ENCODE peak calls at places on chromosomes 5 and 9, in eight cellular contexts. One of them, this sample, is unnamed.
A peak's percentile ranks its signal among the peaks of the same experiment; 100 is the strongest.

GRCh38 chr9:37575921-37576721 is at the start of gene FBXO10:
- DNase-seq in stomach: peak; percentile 67
- DNase-seq in IMR-90: peak; percentile 77
- DNase-seq in dorsolateral prefrontal cortex: peak; percentile 85
- DNase-seq in neural progenitor cell: peak; percentile 92
- DNase-seq in brain microvascular endothelial cell: peak; percentile 47
- DNase-seq in colonic mucosa: peak; percentile 70
- DNase-seq in GM12878: no peak
- DNase-seq in this sample: peak; percentile 73

GRCh38 chr5:9864791-9865190 is 234.6 kb upstream of the TAS2R1 start:
- DNase-seq in stomach: no peak
- DNase-seq in IMR-90: no peak
- DNase-seq in dorsolateral prefrontal cortex: no peak
- DNase-seq in neural progenitor cell: no peak
- DNase-seq in brain microvascular endothelial cell: no peak
- DNase-seq in colonic mucosa: no peak
- DNase-seq in GM12878: no peak
- DNase-seq in this sample: no peak

GRCh38 chr9:98874721-98875255 is 67.3 kb downstream of the GALNT12 start:
- DNase-seq in stomach: no peak
- DNase-seq in IMR-90: no peak
- DNase-seq in dorsolateral prefrontal cortex: no peak
- DNase-seq in neural progenitor cell: no peak
- DNase-seq in brain microvascular endothelial cell: no peak
- DNase-seq in colonic mucosa: no peak
- DNase-seq in GM12878: no peak
- DNase-seq in this sample: no peak

GRCh38 chr5:143403357-143403606 is 204 bp downstream of the NR3C1 start:
- DNase-seq in stomach: no peak
- DNase-seq in IMR-90: no peak
- DNase-seq in dorsolateral prefrontal cortex: no peak
- DNase-seq in neural progenitor cell: no peak
- DNase-seq in brain microvascular endothelial cell: no peak
- DNase-seq in colonic mucosa: no peak
- DNase-seq in GM12878: no peak
- DNase-seq in this sample: no peak

GRCh38 chr5:149757956-149758355 is 27.8 kb downstream of the PPARGC1B start:
- DNase-seq in stomach: no peak
- DNase-seq in IMR-90: no peak
- DNase-seq in dorsolateral prefrontal cortex: no peak
- DNase-seq in neural progenitor cell: no peak
- DNase-seq in brain microvascular endothelial cell: no peak
- DNase-seq in colonic mucosa: no peak
- DNase-seq in GM12878: no peak
- DNase-seq in this sample: no peak

GRCh38 chr5:170508036-170508435 is 4.2 kb downstream of the KCNIP1 start:
- DNase-seq in stomach: no peak
- DNase-seq in IMR-90: no peak
- DNase-seq in dorsolateral prefrontal cortex: no peak
- DNase-seq in neural progenitor cell: no peak
- DNase-seq in brain microvascular endothelial cell: no peak
- DNase-seq in colonic mucosa: no peak
- DNase-seq in GM12878: no peak
- DNase-seq in this sample: no peak

GRCh38 chr5:52374286-52374685 is 413.4 kb upstream of the ITGA1 start:
- DNase-seq in stomach: no peak
- DNase-seq in IMR-90: no peak
- DNase-seq in dorsolateral prefrontal cortex: no peak
- DNase-seq in neural progenitor cell: no peak
- DNase-seq in brain microvascular endothelial cell: no peak
- DNase-seq in colonic mucosa: no peak
- DNase-seq in GM12878: no peak
- DNase-seq in this sample: no peak

GRCh38 chr9:96020822-96021615 is 145.5 kb downstream of the ERCC6L2 start:
- DNase-seq in stomach: no peak
- DNase-seq in IMR-90: no peak
- DNase-seq in dorsolateral prefrontal cortex: peak; percentile 60
- DNase-seq in neural progenitor cell: peak; percentile 64
- DNase-seq in brain microvascular endothelial cell: peak; percentile 8
- DNase-seq in colonic mucosa: peak; percentile 36
- DNase-seq in GM12878: no peak
- DNase-seq in this sample: no peak

GRCh38 chr5:143372187-143372829 is 31.2 kb downstream of the NR3C1 start:
- DNase-seq in stomach: no peak
- DNase-seq in IMR-90: peak; percentile 42
- DNase-seq in dorsolateral prefrontal cortex: no peak
- DNase-seq in neural progenitor cell: no peak
- DNase-seq in brain microvascular endothelial cell: no peak
- DNase-seq in colonic mucosa: no peak
- DNase-seq in GM12878: no peak
- DNase-seq in this sample: no peak

GRCh38 chr5:35046754-35047153 is 995 bp downstream of the AGXT2 start:
- DNase-seq in stomach: no peak
- DNase-seq in IMR-90: peak; percentile 99
- DNase-seq in dorsolateral prefrontal cortex: no peak
- DNase-seq in neural progenitor cell: no peak
- DNase-seq in brain microvascular endothelial cell: peak; percentile 99
- DNase-seq in colonic mucosa: no peak
- DNase-seq in GM12878: no peak
- DNase-seq in this sample: no peak

DNA sequence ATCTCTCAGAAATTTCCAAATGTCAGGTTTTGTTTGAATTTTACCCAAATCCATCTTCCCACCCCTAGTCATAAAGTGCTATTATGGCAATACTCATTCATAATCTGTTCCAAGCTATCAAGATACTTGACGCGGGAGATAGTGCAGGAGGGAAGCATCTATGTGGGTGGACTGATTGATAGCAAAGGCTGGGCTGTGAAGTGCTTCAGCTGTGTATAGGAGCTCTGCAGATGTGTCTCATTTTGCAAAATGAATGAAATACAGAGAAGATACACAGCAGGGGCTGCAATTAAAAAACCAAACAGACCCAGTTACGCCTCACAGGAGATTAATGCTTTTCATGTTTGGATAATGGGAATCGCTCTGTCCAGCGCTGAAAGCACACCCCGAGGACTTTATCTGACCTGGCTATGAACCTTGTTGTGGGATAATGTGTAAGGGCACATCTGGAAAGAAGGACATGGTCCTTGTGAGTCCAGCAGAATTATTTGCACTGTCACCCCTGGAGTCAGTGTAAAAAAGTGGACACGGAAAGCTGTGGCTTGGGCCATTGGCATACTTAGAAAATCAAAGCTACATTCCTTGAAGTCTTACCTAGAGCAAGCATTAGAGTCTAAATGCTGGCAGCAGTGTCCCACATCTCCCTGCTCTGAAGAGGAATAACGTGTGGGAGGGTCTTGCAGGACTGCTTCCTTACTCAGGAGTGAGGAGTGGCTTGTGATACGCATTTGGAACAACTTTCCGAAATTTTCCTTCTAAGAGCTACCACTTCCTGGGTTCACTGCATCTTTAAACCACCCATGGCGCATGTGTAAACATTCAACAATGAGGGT is 2.5 kb downstream of the SH3RF2 start:
- DNase-seq in stomach: no peak
- DNase-seq in IMR-90: no peak
- DNase-seq in dorsolateral prefrontal cortex: no peak
- DNase-seq in neural progenitor cell: no peak
- DNase-seq in brain microvascular endothelial cell: no peak
- DNase-seq in colonic mucosa: peak; percentile 64
- DNase-seq in GM12878: no peak
- DNase-seq in this sample: no peak
- H3K4me3 ChIP-seq in stomach: peak overlapping the region; percentile 52
- H3K4me3 ChIP-seq in IMR-90: no peak overlapping the region
- H3K4me3 ChIP-seq in dorsolateral prefrontal cortex: no peak overlapping the region
- H3K4me3 ChIP-seq in neural progenitor cell: no peak overlapping the region
- H3K4me3 ChIP-seq in brain microvascular endothelial cell: no peak overlapping the region
- H3K4me3 ChIP-seq in colonic mucosa: peak overlapping the region; percentile 45
- H3K4me3 ChIP-seq in GM12878: no peak overlapping the region
- H3K4me3 ChIP-seq in this sample: no peak overlapping the region

GRCh38 chr9:16730162-16730561 is 140.3 kb downstream of the BNC2 start:
- DNase-seq in stomach: no peak
- DNase-seq in IMR-90: no peak
- DNase-seq in dorsolateral prefrontal cortex: no peak
- DNase-seq in neural progenitor cell: no peak
- DNase-seq in brain microvascular endothelial cell: no peak
- DNase-seq in colonic mucosa: no peak
- DNase-seq in GM12878: no peak
- DNase-seq in this sample: no peak

GRCh38 chr9:16726718-16727451 is 143.6 kb downstream of the BNC2 start:
- DNase-seq in stomach: peak; percentile 62
- DNase-seq in IMR-90: peak; percentile 83
- DNase-seq in dorsolateral prefrontal cortex: peak; percentile 64
- DNase-seq in neural progenitor cell: peak; percentile 91
- DNase-seq in brain microvascular endothelial cell: peak; percentile 83
- DNase-seq in colonic mucosa: peak; percentile 50
- DNase-seq in GM12878: no peak
- DNase-seq in this sample: no peak

GRCh38 chr9:16727452-16728127 is 142.9 kb downstream of the BNC2 start:
- DNase-seq in stomach: no peak
- DNase-seq in IMR-90: peak; percentile 39
- DNase-seq in dorsolateral prefrontal cortex: no peak
- DNase-seq in neural progenitor cell: no peak
- DNase-seq in brain microvascular endothelial cell: no peak
- DNase-seq in colonic mucosa: no peak
- DNase-seq in GM12878: no peak
- DNase-seq in this sample: no peak

GRCh38 chr9:16729656-16730055 is 140.8 kb downstream of the BNC2 start:
- DNase-seq in stomach: no peak
- DNase-seq in IMR-90: peak; percentile 19
- DNase-seq in dorsolateral prefrontal cortex: no peak
- DNase-seq in neural progenitor cell: peak; percentile 27
- DNase-seq in brain microvascular endothelial cell: no peak
- DNase-seq in colonic mucosa: no peak
- DNase-seq in GM12878: no peak
- DNase-seq in this sample: no peak

DNA sequence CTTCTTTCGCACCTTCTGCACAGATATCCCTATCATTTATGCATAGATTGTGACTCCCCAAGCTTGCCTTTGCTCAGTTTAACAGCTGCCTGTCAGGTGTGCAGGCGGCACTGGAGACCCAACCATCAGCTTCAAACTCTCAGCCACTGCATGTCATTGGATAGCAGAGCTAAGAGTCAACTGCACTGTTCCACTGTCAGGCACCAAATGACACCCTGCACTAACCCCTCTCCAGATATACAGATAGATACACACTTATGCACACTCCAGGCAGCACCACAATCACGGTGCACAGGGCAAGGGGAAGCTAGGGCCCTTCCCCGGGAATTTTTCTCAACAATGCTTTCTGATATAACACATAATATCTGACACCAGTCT is 142.4 kb downstream of the BNC2 start:
- DNase-seq in stomach: no peak
- DNase-seq in IMR-90: peak; percentile 27
- DNase-seq in dorsolateral prefrontal cortex: no peak
- DNase-seq in neural progenitor cell: no peak
- DNase-seq in brain microvascular endothelial cell: no peak
- DNase-seq in colonic mucosa: no peak
- DNase-seq in GM12878: no peak
- DNase-seq in this sample: no peak
- H3K27ac ChIP-seq in stomach: no peak overlapping the region
- H3K27ac ChIP-seq in IMR-90: peak overlapping the region; percentile 92
- H3K27ac ChIP-seq in dorsolateral prefrontal cortex: no peak overlapping the region
- H3K27ac ChIP-seq in neural progenitor cell: no peak overlapping the region
- H3K27ac ChIP-seq in brain microvascular endothelial cell: peak overlapping the region; percentile 94
- H3K27ac ChIP-seq in colonic mucosa: no peak overlapping the region
- H3K27ac ChIP-seq in GM12878: no peak overlapping the region
- H3K27ac ChIP-seq in this sample: no peak overlapping the region

GRCh38 chr5:17079562-17079961 is 137.9 kb upstream of the BASP1 start:
- DNase-seq in stomach: no peak
- DNase-seq in IMR-90: no peak
- DNase-seq in dorsolateral prefrontal cortex: no peak
- DNase-seq in neural progenitor cell: no peak
- DNase-seq in brain microvascular endothelial cell: no peak
- DNase-seq in colonic mucosa: no peak
- DNase-seq in GM12878: no peak
- DNase-seq in this sample: no peak
- H3K4me3 ChIP-seq in stomach: no peak overlapping the region
- H3K4me3 ChIP-seq in IMR-90: no peak overlapping the region
- H3K4me3 ChIP-seq in dorsolateral prefrontal cortex: no peak overlapping the region
- H3K4me3 ChIP-seq in neural progenitor cell: no peak overlapping the region
- H3K4me3 ChIP-seq in brain microvascular endothelial cell: no peak overlapping the region
- H3K4me3 ChIP-seq in colonic mucosa: no peak overlapping the region
- H3K4me3 ChIP-seq in GM12878: no peak overlapping the region
- H3K4me3 ChIP-seq in this sample: no peak overlapping the region

DNA sequence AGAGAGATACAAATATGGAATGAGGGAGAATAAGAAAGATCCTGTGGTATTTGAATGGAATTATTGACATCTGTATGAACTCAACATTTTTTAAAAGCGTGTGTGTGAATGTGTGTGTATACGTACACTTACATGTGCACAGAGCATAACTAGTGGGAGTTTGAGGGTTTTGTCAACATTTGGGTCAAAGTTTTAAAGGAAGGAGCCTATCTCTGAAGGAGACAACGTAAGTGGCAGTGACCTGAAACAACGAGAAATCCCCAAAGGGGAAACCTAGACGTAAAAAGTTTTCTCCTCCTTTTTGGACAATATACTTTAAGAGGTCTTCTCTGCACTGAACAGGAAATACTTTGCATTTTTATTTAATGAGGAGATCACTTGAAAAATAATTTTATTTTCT is 40.2 kb upstream of the DTWD2 start:
- DNase-seq in stomach: no peak
- DNase-seq in IMR-90: no peak
- DNase-seq in dorsolateral prefrontal cortex: no peak
- DNase-seq in neural progenitor cell: no peak
- DNase-seq in brain microvascular endothelial cell: peak; percentile 11
- DNase-seq in colonic mucosa: no peak
- DNase-seq in GM12878: no peak
- DNase-seq in this sample: peak; percentile 39
- H3K27ac ChIP-seq in stomach: no peak overlapping the region
- H3K27ac ChIP-seq in IMR-90: no peak overlapping the region
- H3K27ac ChIP-seq in dorsolateral prefrontal cortex: no peak overlapping the region
- H3K27ac ChIP-seq in neural progenitor cell: no peak overlapping the region
- H3K27ac ChIP-seq in brain microvascular endothelial cell: no peak overlapping the region
- H3K27ac ChIP-seq in colonic mucosa: no peak overlapping the region
- H3K27ac ChIP-seq in GM12878: no peak overlapping the region
- H3K27ac ChIP-seq in this sample: peak overlapping the region; percentile 29

GRCh38 chr5:59592101-59592500 is 301.4 kb downstream of the PDE4D start:
- DNase-seq in stomach: no peak
- DNase-seq in IMR-90: peak; percentile 25
- DNase-seq in dorsolateral prefrontal cortex: no peak
- DNase-seq in neural progenitor cell: no peak
- DNase-seq in brain microvascular endothelial cell: peak; percentile 51
- DNase-seq in colonic mucosa: peak; percentile 29
- DNase-seq in GM12878: no peak
- DNase-seq in this sample: no peak
- H3K4me3 ChIP-seq in stomach: no peak overlapping the region
- H3K4me3 ChIP-seq in IMR-90: no peak overlapping the region
- H3K4me3 ChIP-seq in dorsolateral prefrontal cortex: peak overlapping the region; percentile 10
- H3K4me3 ChIP-seq in neural progenitor cell: no peak overlapping the region
- H3K4me3 ChIP-seq in brain microvascular endothelial cell: no peak overlapping the region
- H3K4me3 ChIP-seq in colonic mucosa: no peak overlapping the region
- H3K4me3 ChIP-seq in GM12878: no peak overlapping the region
- H3K4me3 ChIP-seq in this sample: no peak overlapping the region

This sample was measured in OCI-LY7.